ENCODE peak calls at places on chromosomes 12 and 14, in seven cellular contexts. B is foreskin keratinocyte, D is OCI-LY7, Y is lung, C is Peyer's patch, W is K562, H is psoas muscle. Q is an unnamed sample.

GRCh38 chr12:15984097-15984800 is 73.1 kb downstream of the DERA start:
- DNase-seq in B (no peak), D (peak), Y (no peak), C (no peak), W (no peak), H (no peak), Q (no peak)

GRCh38 chr14:63435838-63436237 is 107.3 kb downstream of the PPP2R5E start:
- DNase-seq in B (no peak), D (peak), Y (peak), C (peak), W (no peak), H (peak), Q (no peak)

GRCh38 chr12:77116277-77116676 is 50.9 kb upstream of the E2F7 start:
- DNase-seq in B (no peak), D (no peak), Y (no peak), C (no peak), W (no peak), H (no peak), Q (no peak)

GRCh38 chr12:98606367-98606985 is 13.0 kb downstream of the SLC25A3 start:
- DNase-seq in B (no peak), D (no peak), Y (no peak), C (no peak), W (no peak), H (no peak), Q (no peak)

GRCh38 chr12:24066865-24067264 is 117.4 kb upstream of the SOX5 start:
- DNase-seq in B (no peak), D (no peak), Y (no peak), C (no peak), W (no peak), H (no peak), Q (no peak)

GRCh38 chr12:132411457-132411856 is 78.5 kb upstream of the FBRSL1 start:
- DNase-seq in B (no peak), D (no peak), Y (no peak), C (no peak), W (no peak), H (no peak), Q (no peak)

GRCh38 chr12:26782372-26783132 is 50.4 kb downstream of the ITPR2 start:
- DNase-seq in B (no peak), D (no peak), Y (no peak), C (no peak), W (no peak), H (no peak), Q (no peak)

GRCh38 chr12:57127101-57127709 is 1.1 kb upstream of the LRP1 start:
- DNase-seq in B (no peak), D (peak), Y (peak), C (peak), W (peak), H (peak), Q (peak)

GRCh38 chr14:70692210-70692609 is 50.5 kb downstream of the TTC9 start:
- DNase-seq in B (no peak), D (no peak), Y (no peak), C (no peak), W (no peak), H (peak), Q (no peak)

GRCh38 chr12:109088818-109089217 is 4.5 kb downstream of the ALKBH2 start:
- DNase-seq in B (no peak), D (no peak), Y (no peak), C (no peak), W (no peak), H (no peak), Q (no peak)

GRCh38 chr14:98551028-98551427 is 721.0 kb downstream of the BCL11B start:
- DNase-seq in B (no peak), D (no peak), Y (no peak), C (no peak), W (no peak), H (no peak), Q (no peak)

GRCh38 chr12:115204957-115205754 is 521.2 kb upstream of the TBX3 start:
- DNase-seq in B (no peak), D (no peak), Y (no peak), C (no peak), W (no peak), H (no peak), Q (no peak)

GRCh38 chr14:101476258-101476930 is 84.9 kb upstream of the DIO3 start:
- DNase-seq in B (no peak), D (no peak), Y (no peak), C (no peak), W (no peak), H (no peak), Q (no peak)

GRCh38 chr14:93239869-93240677 is 33.0 kb downstream of the UBR7 start:
- DNase-seq in B (peak), D (no peak), Y (no peak), C (no peak), W (no peak), H (no peak), Q (no peak)

GRCh38 chr14:49552630-49553029 is 33.5 kb downstream of the RPS29 start:
- DNase-seq in B (no peak), D (no peak), Y (no peak), C (no peak), W (no peak), H (no peak), Q (no peak)

GRCh38 chr14:100187247-100187833 is 27.9 kb upstream of the DEGS2 start:
- DNase-seq in B (no peak), D (no peak), Y (no peak), C (no peak), W (no peak), H (no peak), Q (no peak)

GRCh38 chr12:51906452-51907082 is 737 bp upstream of the ACVRL1 start:
- DNase-seq in B (no peak), D (no peak), Y (no peak), C (no peak), W (no peak), H (no peak), Q (no peak)
- H3K27ac ChIP-seq in B (no peak), D (no peak), Y (peak), C (peak), W (peak), H (peak), Q (no peak)

GRCh38 chr12:6372403-6373003 is 2.9 kb downstream of the SCNN1A start:
- DNase-seq in B (peak), D (no peak), Y (peak), C (no peak), W (no peak), H (no peak), Q (no peak)

GRCh38 chr12:6369916-6370575 is 5.3 kb downstream of the SCNN1A start:
- DNase-seq in B (no peak), D (no peak), Y (no peak), C (no peak), W (no peak), H (no peak), Q (no peak)

GRCh38 chr12:6373022-6373787 is 2.2 kb downstream of the SCNN1A start:
- DNase-seq in B (no peak), D (no peak), Y (no peak), C (no peak), W (no peak), H (no peak), Q (no peak)

GRCh38 chr12:6370576-6370935 is 4.8 kb downstream of the SCNN1A start:
- DNase-seq in B (no peak), D (no peak), Y (no peak), C (no peak), W (no peak), H (no peak), Q (no peak)

GRCh38 chr12:6370994-6371754 is 4.2 kb downstream of the SCNN1A start:
- DNase-seq in B (peak), D (no peak), Y (peak), C (no peak), W (peak), H (no peak), Q (no peak)
- H3K27ac ChIP-seq in B (peak), D (no peak), Y (no peak), C (peak), W (peak), H (no peak), Q (no peak)

DNA sequence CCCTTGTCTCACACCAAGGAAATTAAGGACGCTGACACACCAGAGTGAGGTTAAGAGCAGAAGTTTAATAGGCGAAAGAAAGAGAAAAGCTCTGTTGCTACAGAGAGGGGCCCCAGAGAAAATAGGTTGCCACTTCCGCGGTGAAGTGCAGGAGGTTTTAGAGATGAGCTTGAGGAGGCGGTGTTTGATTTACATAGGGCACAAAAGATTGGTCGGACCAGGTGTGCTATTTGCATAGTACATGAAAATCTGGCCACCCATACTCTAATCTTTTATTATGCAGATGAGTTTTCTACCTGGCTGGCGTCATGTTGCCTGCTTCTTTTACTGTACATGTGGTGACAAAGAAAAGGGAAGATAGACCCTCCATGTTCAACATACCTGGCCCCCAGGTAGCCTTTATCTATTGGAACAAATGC is 23.3 kb upstream of the MYF6 start:
- DNase-seq in B (no peak), D (no peak), Y (no peak), C (no peak), W (no peak), H (no peak), Q (no peak)
- H3K27ac ChIP-seq in B (no peak), D (no peak), Y (no peak), C (no peak), W (no peak), H (peak), Q (no peak)

GRCh38 chr14:61104358-61104757 is 123.3 kb downstream of the SLC38A6 start:
- DNase-seq in B (no peak), D (no peak), Y (no peak), C (no peak), W (no peak), H (no peak), Q (no peak)
- H3K27ac ChIP-seq in B (peak), D (no peak), Y (no peak), C (no peak), W (peak), H (peak), Q (no peak)